ENCODE peak calls at places on chromosomes 6 and 20, in four cellular contexts. One of them, this sample, is unnamed. For H3K4me1, the result is how much of the 10 kb centered on the place peaks cover.

GRCh38 chr6:140809694-140810101 is 1323.0 kb upstream of the GJE1 start:
- DNase-seq in lung: no peak
- DNase-seq in tibial nerve: no peak
- DNase-seq in pancreas: no peak
- DNase-seq in this sample: no peak

GRCh38 chr20:35134900-35135299 is 12.2 kb downstream of the EDEM2 start:
- DNase-seq in pancreas: no peak
- DNase-seq in tibial nerve: no peak
- DNase-seq in lung: no peak
- DNase-seq in this sample: no peak

GRCh38 chr6:21438986-21439352 is 154.6 kb upstream of the SOX4 start:
- DNase-seq in tibial nerve: no peak
- DNase-seq in lung: no peak
- DNase-seq in pancreas: no peak
- DNase-seq in this sample: no peak

GRCh38 chr20:58091810-58092209 is 136.6 kb downstream of the ANKRD60 start:
- DNase-seq in lung: no peak
- DNase-seq in tibial nerve: no peak
- DNase-seq in pancreas: no peak
- DNase-seq in this sample: no peak

GRCh38 chr6:117444600-117444999 is 18.9 kb upstream of the ROS1 start:
- DNase-seq in lung: no peak
- DNase-seq in pancreas: no peak
- DNase-seq in tibial nerve: no peak
- DNase-seq in this sample: no peak

GRCh38 chr6:81822584-81822983 is 70.1 kb upstream of the TENT5A start:
- DNase-seq in tibial nerve: no peak
- DNase-seq in lung: no peak
- DNase-seq in pancreas: no peak
- DNase-seq in this sample: no peak

GRCh38 chr6:108565091-108565766 is 4.5 kb downstream of the FOXO3 start:
- DNase-seq in pancreas: no peak
- DNase-seq in lung: no peak
- DNase-seq in tibial nerve: no peak
- DNase-seq in this sample: no peak

GRCh38 chr6:31718294-31718693 is 3.1 kb downstream of the LY6G6D start:
- DNase-seq in tibial nerve: no peak
- DNase-seq in pancreas: no peak
- DNase-seq in lung: peak
- DNase-seq in this sample: no peak

GRCh38 chr6:24891004-24891403 is 44.8 kb downstream of the RIPOR2 start:
- DNase-seq in lung: no peak
- DNase-seq in pancreas: no peak
- DNase-seq in tibial nerve: no peak
- DNase-seq in this sample: no peak

GRCh38 chr6:24890471-24890870 is 45.3 kb downstream of the RIPOR2 start:
- DNase-seq in tibial nerve: no peak
- DNase-seq in pancreas: no peak
- DNase-seq in lung: no peak
- DNase-seq in this sample: no peak

GRCh38 chr6:24888967-24889366 is 46.8 kb downstream of the RIPOR2 start:
- DNase-seq in tibial nerve: no peak
- DNase-seq in pancreas: no peak
- DNase-seq in lung: no peak
- DNase-seq in this sample: no peak

GRCh38 chr6:24883618-24884017 is 52.1 kb downstream of the RIPOR2 start:
- DNase-seq in pancreas: no peak
- DNase-seq in tibial nerve: no peak
- DNase-seq in lung: no peak
- DNase-seq in this sample: no peak

DNA sequence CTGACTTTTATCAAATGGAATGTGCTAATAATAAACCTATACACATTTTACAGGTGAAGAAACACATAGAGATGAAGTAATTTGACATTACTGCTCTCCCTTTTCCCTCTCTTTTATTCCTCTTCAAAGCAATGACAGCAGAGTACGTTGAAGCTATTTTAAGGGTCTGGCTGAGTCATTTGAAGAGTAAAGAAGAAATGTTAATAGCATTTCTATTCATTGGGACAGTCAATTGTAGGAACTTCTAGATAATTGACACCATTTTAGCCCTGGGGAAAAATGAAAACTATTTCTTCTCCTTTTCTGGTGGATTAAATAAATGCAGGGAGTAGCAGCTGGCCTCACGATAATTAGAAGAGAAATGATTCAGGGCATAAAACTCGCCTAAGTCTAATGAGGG is 48.2 kb downstream of the RIPOR2 start:
- DNase-seq in pancreas: no peak
- DNase-seq in tibial nerve: no peak
- DNase-seq in lung: no peak
- DNase-seq in this sample: no peak
- H3K4me1 ChIP-seq in pancreas: under half
- H3K4me1 ChIP-seq in tibial nerve: under half
- H3K4me1 ChIP-seq in lung: under half
- H3K4me1 ChIP-seq in this sample: under half

DNA sequence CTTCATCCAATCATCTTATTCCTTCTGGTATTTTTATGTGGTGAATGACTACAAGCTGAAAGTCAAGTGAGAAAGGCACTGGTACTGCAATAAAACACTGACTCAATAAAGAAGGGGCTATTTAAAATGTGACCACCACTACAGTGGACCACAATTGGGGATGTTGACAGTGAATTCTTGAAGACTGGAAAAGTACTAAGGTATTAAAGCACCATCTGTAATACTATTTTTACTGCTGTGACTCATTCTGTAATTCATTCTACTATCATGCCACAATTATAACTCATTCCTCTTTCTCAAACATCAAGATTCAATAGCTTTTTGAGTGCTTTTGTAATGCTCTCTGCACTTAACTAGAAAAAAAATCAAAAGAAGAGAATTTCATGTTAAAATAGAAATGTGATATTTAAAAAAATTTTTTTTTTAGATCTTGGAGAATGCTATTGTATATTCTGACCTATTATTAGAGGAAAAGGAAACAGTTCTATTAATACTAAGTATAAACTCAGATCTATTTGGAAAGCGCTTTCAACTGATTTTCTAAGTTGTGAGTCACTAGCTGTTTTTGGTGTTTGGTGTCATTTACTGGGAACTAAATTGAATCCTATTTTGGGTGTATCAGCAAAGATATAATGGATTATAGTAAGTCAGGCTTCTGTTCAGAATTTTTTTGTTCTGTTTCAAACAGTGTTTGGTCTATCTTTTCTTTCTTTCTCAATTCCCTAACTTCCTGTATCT is 104.7 kb upstream of the TMEM170B start:
- DNase-seq in tibial nerve: no peak
- DNase-seq in lung: no peak
- DNase-seq in pancreas: no peak
- DNase-seq in this sample: no peak
- H3K4me1 ChIP-seq in tibial nerve: under half
- H3K4me1 ChIP-seq in lung: under half
- H3K4me1 ChIP-seq in pancreas: under half
- H3K4me1 ChIP-seq in this sample: half or more

DNA sequence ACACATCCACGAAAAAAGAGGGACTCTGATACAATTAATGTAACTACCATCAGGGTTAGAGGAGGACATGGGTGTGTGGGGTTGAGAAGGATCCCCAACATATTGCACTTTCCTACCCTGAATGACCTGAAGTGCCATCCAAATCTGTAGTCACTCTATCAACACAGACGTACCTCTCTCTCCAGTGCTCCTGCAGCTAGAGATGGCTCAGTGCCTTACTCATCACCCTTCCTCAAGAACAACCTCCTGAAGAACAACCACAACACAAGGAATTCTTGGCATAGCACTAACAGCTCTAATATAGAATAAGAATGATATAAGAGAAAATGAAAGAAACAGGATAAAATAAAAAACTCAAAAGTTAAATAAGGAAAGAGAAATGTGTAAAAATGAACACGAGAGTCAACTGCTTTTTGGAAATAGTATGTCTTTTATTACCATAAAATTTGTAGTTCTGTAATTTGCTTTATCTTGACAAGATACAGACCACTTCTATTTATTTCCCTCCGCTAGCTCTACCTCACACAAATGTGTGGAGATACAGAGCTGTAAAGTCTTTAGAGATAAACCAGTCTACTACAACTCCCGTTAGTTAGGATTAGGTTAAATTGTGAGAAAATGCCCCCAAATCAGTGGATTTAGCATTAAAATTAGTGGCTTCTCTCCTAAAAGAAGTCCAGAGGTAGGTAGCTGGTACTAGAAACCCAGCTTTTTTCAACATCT is 63.9 kb downstream of the REV3L start:
- DNase-seq in lung: no peak
- DNase-seq in pancreas: no peak
- DNase-seq in tibial nerve: no peak
- DNase-seq in this sample: no peak
- H3K4me1 ChIP-seq in lung: under half
- H3K4me1 ChIP-seq in pancreas: under half
- H3K4me1 ChIP-seq in tibial nerve: under half
- H3K4me1 ChIP-seq in this sample: under half

GRCh38 chr20:49283176-49283702 is 5.4 kb upstream of the ZNFX1 start:
- DNase-seq in pancreas: no peak
- DNase-seq in tibial nerve: no peak
- DNase-seq in lung: no peak
- DNase-seq in this sample: no peak

GRCh38 chr20:49285813-49286494 is 8.1 kb upstream of the ZNFX1 start:
- DNase-seq in pancreas: no peak
- DNase-seq in lung: no peak
- DNase-seq in tibial nerve: no peak
- DNase-seq in this sample: no peak

GRCh38 chr20:49283703-49284625 is 6.1 kb upstream of the ZNFX1 start:
- DNase-seq in tibial nerve: no peak
- DNase-seq in pancreas: no peak
- DNase-seq in lung: no peak
- DNase-seq in this sample: no peak

GRCh38 chr20:49285233-49285668 is 7.4 kb upstream of the ZNFX1 start:
- DNase-seq in lung: no peak
- DNase-seq in pancreas: no peak
- DNase-seq in tibial nerve: no peak
- DNase-seq in this sample: no peak

DNA sequence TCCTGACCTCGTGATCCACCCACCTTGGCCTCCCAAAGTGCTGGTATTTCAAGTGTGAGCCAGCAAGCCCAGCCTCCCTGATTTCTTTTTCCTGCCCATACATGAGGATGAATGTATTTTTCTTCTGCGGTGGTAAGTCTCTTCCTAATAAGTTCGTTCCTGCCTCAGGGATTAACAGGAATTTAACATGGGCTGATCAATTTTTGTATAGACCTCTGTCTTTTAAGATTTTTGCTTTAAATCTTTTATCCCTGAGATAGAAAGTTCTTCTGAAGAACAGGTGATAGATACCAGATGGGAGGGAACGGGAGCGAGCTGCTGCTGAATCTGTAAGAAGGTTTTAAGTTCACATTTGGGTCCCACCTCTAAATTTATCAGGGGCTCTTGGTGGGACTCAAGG is 7.0 kb upstream of the ZNFX1 start:
- DNase-seq in tibial nerve: no peak
- DNase-seq in pancreas: no peak
- DNase-seq in lung: no peak
- DNase-seq in this sample: no peak
- H3K4me1 ChIP-seq in tibial nerve: under half
- H3K4me1 ChIP-seq in pancreas: under half
- H3K4me1 ChIP-seq in lung: under half
- H3K4me1 ChIP-seq in this sample: half or more

GRCh38 chr20:44709380-44709779 is 5.8 kb upstream of the CCN5 start:
- DNase-seq in lung: no peak
- DNase-seq in tibial nerve: no peak
- DNase-seq in pancreas: no peak
- DNase-seq in this sample: no peak

GRCh38 chr20:44705364-44706094 is 9.6 kb upstream of the CCN5 start:
- DNase-seq in pancreas: no peak
- DNase-seq in lung: no peak
- DNase-seq in tibial nerve: no peak
- DNase-seq in this sample: no peak

GRCh38 chr20:44709797-44710196 is 5.4 kb upstream of the CCN5 start:
- DNase-seq in pancreas: no peak
- DNase-seq in lung: no peak
- DNase-seq in tibial nerve: no peak
- DNase-seq in this sample: no peak

GRCh38 chr20:44706371-44707258 is 8.6 kb upstream of the CCN5 start:
- DNase-seq in lung: no peak
- DNase-seq in pancreas: no peak
- DNase-seq in tibial nerve: peak
- DNase-seq in this sample: no peak

DNA sequence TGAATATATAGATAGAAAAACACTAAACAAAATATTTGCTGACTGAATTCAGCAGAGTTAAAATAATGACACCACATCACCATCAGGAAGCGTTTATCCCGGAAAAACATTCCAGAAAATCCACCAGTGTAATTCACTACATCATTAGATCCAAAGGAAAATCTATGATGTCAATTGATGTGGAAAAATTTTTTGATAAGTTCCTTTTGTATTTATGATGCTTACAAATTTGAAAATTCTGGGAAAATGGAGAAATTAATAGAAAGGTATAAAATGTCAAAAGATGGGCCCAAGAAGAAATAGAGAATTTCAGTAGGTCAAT is 7.9 kb upstream of the CCN5 start:
- DNase-seq in pancreas: no peak
- DNase-seq in tibial nerve: no peak
- DNase-seq in lung: no peak
- DNase-seq in this sample: no peak
- H3K4me1 ChIP-seq in pancreas: under half
- H3K4me1 ChIP-seq in tibial nerve: under half
- H3K4me1 ChIP-seq in lung: under half
- H3K4me1 ChIP-seq in this sample: under half

GRCh38 chr6:73586416-73586974 is 65.7 kb upstream of the EEF1A1 start:
- DNase-seq in lung: no peak
- DNase-seq in tibial nerve: peak
- DNase-seq in pancreas: no peak
- DNase-seq in this sample: no peak
- H3K4me1 ChIP-seq in lung: under half
- H3K4me1 ChIP-seq in tibial nerve: under half
- H3K4me1 ChIP-seq in pancreas: under half
- H3K4me1 ChIP-seq in this sample: under half

GRCh38 chr6:36145495-36145894 is 15.2 kb downstream of the MAPK13 start:
- DNase-seq in pancreas: no peak
- DNase-seq in lung: no peak
- DNase-seq in tibial nerve: no peak
- DNase-seq in this sample: no peak
- H3K4me1 ChIP-seq in pancreas: under half
- H3K4me1 ChIP-seq in lung: under half
- H3K4me1 ChIP-seq in tibial nerve: under half
- H3K4me1 ChIP-seq in this sample: under half

This sample was measured in vagina.